ENCODE peak calls at places on chromosome 22, in five cellular contexts. Q, E, L, X and H are unnamed samples.

GRCh38 chr22:46462726-46463371 is 74.6 kb downstream of the CELSR1 start:
- DNase-seq in Q (no peak), L (peak; percentile 21), E (no peak), X (no peak), H (no peak)

GRCh38 chr22:41939981-41940852 is 6.7 kb downstream of the CENPM start:
- DNase-seq in X (no peak), L (no peak), Q (no peak), E (peak; percentile 91), H (peak; percentile 4)

GRCh38 chr22:42682113-42682851 is 33.1 kb upstream of the CYB5R3 start:
- DNase-seq in L (no peak), X (no peak), Q (no peak), E (no peak), H (no peak)

GRCh38 chr22:37203354-37204044 is 8.8 kb downstream of the SSTR3 start:
- DNase-seq in X (no peak), Q (no peak), L (no peak), E (no peak), H (no peak)

GRCh38 chr22:41525450-41526225 is 18.6 kb downstream of the POLR3H start:
- DNase-seq in L (no peak), X (no peak), Q (no peak), E (no peak), H (no peak)

GRCh38 chr22:27535452-27535851 is 266.1 kb downstream of the MN1 start:
- DNase-seq in L (no peak), E (no peak), Q (no peak), X (no peak), H (no peak)

GRCh38 chr22:24428751-24429410 is 1.5 kb downstream of the ADORA2A start:
- DNase-seq in L (no peak), X (no peak), E (no peak), Q (no peak), H (no peak)

GRCh38 chr22:26403827-26404226 is 25.2 kb upstream of the ASPHD2 start:
- DNase-seq in Q (no peak), E (no peak), X (no peak), L (no peak), H (no peak)

GRCh38 chr22:48490513-48491411 is 1336.9 kb downstream of the BRD1 start:
- DNase-seq in Q (no peak), E (no peak), X (peak; percentile 84), L (no peak), H (no peak)

GRCh38 chr22:46609175-46609690 is 11.0 kb upstream of the GRAMD4 start:
- DNase-seq in Q (no peak), E (no peak), X (no peak), L (no peak), H (no peak)

GRCh38 chr22:44623771-44624510 is 78.1 kb upstream of the PRR5 start:
- DNase-seq in L (no peak), X (peak; percentile 84), Q (no peak), E (no peak), H (peak; percentile 70)

GRCh38 chr22:44822479-44822878 is 70.1 kb downstream of the ARHGAP8 start:
- DNase-seq in X (no peak), Q (no peak), E (no peak), L (no peak), H (no peak)

GRCh38 chr22:39287076-39287743 is 32.2 kb downstream of the RPL3 start:
- DNase-seq in L (no peak), Q (no peak), X (no peak), E (no peak), H (no peak)

GRCh38 chr22:48895831-48896765 is 931.6 kb downstream of the BRD1 start:
- DNase-seq in X (peak; percentile 60), L (no peak), Q (no peak), E (no peak), H (no peak)

GRCh38 chr22:35918466-35918865 is 110.2 kb downstream of the RBFOX2 start:
- DNase-seq in X (no peak), L (no peak), E (no peak), Q (no peak), H (no peak)

GRCh38 chr22:48581821-48582469 is 1245.7 kb downstream of the BRD1 start:
- DNase-seq in Q (no peak), X (no peak), E (no peak), L (no peak), H (no peak)

GRCh38 chr22:27437570-27437969 is 364.0 kb downstream of the MN1 start:
- DNase-seq in L (no peak), X (no peak), Q (no peak), E (no peak), H (no peak)